ENCODE peak calls at places on chromosomes 4 and X, in six cellular contexts. G is heart right ventricle; S is GM23248; K is CD8-positive, alpha-beta memory T cell; A is heart left ventricle; T is fibroblast of lung. L is an unnamed sample.

GRCh38 chr4:180664766-180665368 is 1578.3 kb upstream of the TENM3 start:
- DNase-seq in K (no peak), G (peak; percentile 70), T (peak; percentile 93), A (peak; percentile 29), S (peak; percentile 78), L (no peak)

GRCh38 chr4:47744253-47744652 is 93.6 kb downstream of the CORIN start:
- DNase-seq in T (no peak), K (no peak), A (no peak), G (no peak), S (no peak), L (no peak)

GRCh38 chr4:118327554-118328241 is 25.1 kb downstream of the PRSS12 start:
- DNase-seq in T (peak; percentile 39), G (no peak), K (no peak), A (no peak), S (peak; percentile 59), L (no peak)

GRCh38 chr4:20248155-20248558 is 3.5 kb upstream of the SLIT2 start:
- DNase-seq in K (no peak), G (no peak), T (peak; percentile 85), S (peak; percentile 90), A (no peak), L (no peak)

GRCh38 chr4:91488946-91489345 is 814.8 kb upstream of the GRID2 start:
- DNase-seq in A (no peak), G (no peak), S (no peak), T (no peak), K (no peak), L (no peak)

GRCh38 chr4:7524841-7525240 is 90.1 kb upstream of the PSAPL1 start:
- DNase-seq in K (no peak), S (no peak), G (no peak), T (no peak), A (no peak), L (no peak)

GRCh38 chr4:65791111-65791806 is 121.0 kb upstream of the EPHA5 start:
- DNase-seq in K (no peak), T (no peak), S (no peak), A (no peak), G (no peak), L (no peak)

GRCh38 chr4:105637409-105638258 is 70.9 kb downstream of the INTS12 start:
- DNase-seq in T (peak; percentile 68), S (peak; percentile 10), A (peak; percentile 84), G (peak; percentile 63), K (no peak), L (peak; percentile 47)

GRCh38 chr4:25169446-25169845 is 9.2 kb upstream of the SEPSECS start:
- DNase-seq in K (no peak), G (no peak), A (no peak), T (no peak), S (no peak), L (no peak)

GRCh38 chr4:113823291-113823659 is 61.7 kb upstream of the CAMK2D start:
- DNase-seq in T (no peak), G (no peak), A (no peak), S (no peak), K (no peak), L (no peak)

GRCh38 chr4:20944451-20944850 is 244.2 kb downstream of the PACRGL start:
- DNase-seq in G (no peak), K (no peak), T (no peak), A (no peak), S (no peak), L (no peak)

GRCh38 chrX:104319346-104319745 is 64.6 kb upstream of the ESX1 start:
- DNase-seq in K (no peak), S (no peak), T (no peak), G (no peak), A (no peak), L (no peak)

GRCh38 chr4:4388836-4389575 is 2.1 kb downstream of the NSG1 start:
- DNase-seq in S (no peak), T (no peak), G (no peak), K (no peak), A (no peak), L (no peak)

GRCh38 chrX:1500701-1501624 is 36.0 kb downstream of the P2RY8 start:
- DNase-seq in S (no peak), A (no peak), K (peak; percentile 64), G (no peak), T (no peak), L (no peak)

GRCh38 chr4:140020457-140021361 is 133.3 kb downstream of the MAML3 start:
- DNase-seq in K (no peak), G (no peak), S (no peak), T (no peak), A (no peak), L (no peak)
- H3K4me3 ChIP-seq in K (no peak overlapping the region), G (no peak overlapping the region), S (no peak overlapping the region), T (no peak overlapping the region), A (no peak overlapping the region), L (no peak overlapping the region)

DNA sequence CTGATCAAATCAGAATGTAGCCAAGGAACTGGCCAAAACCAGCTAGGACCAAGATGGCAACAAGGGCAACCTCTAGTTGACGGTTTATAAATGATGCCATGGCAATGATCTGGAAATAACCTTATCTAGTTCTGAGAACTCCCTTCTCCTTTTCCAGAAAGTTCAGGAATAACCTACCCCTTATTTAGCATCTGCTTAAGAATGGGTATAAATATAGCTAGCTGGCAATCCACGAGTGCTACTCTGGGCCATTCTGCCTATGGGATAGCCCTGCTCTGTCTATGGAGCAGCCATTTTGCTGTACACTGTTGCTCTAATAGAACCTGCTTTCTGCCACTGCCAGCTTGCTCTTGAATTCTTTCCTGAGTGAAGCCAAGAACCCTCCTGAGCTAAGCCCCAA is 184.4 kb upstream of the TBC1D9 start:
- DNase-seq in G (no peak), K (no peak), T (no peak), A (no peak), S (no peak), L (no peak)
- H3K4me1 ChIP-seq in G (peaks cover 67% of the 10 kb centered on the region), K (no peaks in the 10 kb centered on the region), T (peaks cover 12% of the 10 kb centered on the region), A (peaks cover 46% of the 10 kb centered on the region), S (peaks cover 63% of the 10 kb centered on the region), L (peaks cover 50% of the 10 kb centered on the region)

DNA sequence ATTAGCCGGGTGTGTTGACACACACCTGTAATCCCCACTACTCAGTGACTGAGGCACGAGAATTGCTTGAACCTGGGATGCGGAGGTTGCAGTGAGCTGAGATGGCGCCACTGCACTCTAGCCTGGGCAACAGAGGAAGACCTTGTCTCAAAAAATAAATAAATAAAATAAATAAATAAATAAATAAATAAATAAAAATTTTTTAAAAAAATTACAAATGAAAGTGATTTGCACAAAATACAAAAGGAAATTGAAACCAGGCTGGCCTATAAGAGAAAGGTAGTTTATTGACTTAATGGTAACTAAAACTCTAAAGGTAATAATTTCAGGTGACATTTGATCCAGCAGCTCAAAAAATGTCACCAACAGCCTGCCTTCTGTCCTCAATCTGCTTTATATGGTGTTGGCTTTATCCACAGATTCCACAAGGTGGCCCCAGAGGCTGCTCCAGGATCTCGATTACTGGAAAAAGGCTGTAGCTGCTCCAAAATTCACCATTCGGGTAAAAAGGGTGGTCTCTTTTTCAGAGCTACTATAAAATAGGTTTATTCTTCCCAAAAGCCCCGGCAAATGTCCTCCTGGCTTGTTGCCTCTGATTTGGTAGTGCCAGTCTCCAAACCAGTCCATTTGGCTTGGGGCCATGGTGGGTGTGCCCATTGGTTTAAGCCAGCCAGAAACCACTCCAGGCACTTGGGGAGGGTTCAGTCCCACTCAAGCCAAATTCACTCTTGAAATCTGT is 61.4 kb upstream of the TRIM2 start:
- DNase-seq in K (peak; percentile 55), A (peak; percentile 71), S (peak; percentile 88), T (peak; percentile 83), G (peak; percentile 72), L (peak; percentile 28)
- H3K4me3 ChIP-seq in K (no peak overlapping the region), A (peak overlapping the region; percentile 8), S (peak overlapping the region; percentile 51), T (no peak overlapping the region), G (no peak overlapping the region), L (peak overlapping the region; percentile 63)

GRCh38 chrX:39157006-39157405 is 355.7 kb downstream of the MID1IP1 start:
- DNase-seq in G (no peak), A (no peak), T (no peak), S (no peak), K (no peak), L (no peak)

GRCh38 chrX:39157796-39158195 is 356.5 kb downstream of the MID1IP1 start:
- DNase-seq in S (no peak), K (no peak), G (no peak), T (no peak), A (no peak), L (no peak)

GRCh38 chrX:39161856-39162255 is 360.6 kb downstream of the MID1IP1 start:
- DNase-seq in S (no peak), K (no peak), A (no peak), T (no peak), G (no peak), L (no peak)

GRCh38 chrX:39162322-39162721 is 361.1 kb downstream of the MID1IP1 start:
- DNase-seq in S (no peak), T (no peak), A (no peak), G (no peak), K (no peak), L (no peak)

GRCh38 chrX:39158801-39159657 is 357.8 kb downstream of the MID1IP1 start:
- DNase-seq in G (no peak), A (no peak), S (peak; percentile 26), K (no peak), T (peak; percentile 76), L (no peak)
- H3K4me1 ChIP-seq in G (peaks cover 4% of the 10 kb centered on the region), A (peaks cover 7% of the 10 kb centered on the region), S (no peaks in the 10 kb centered on the region), K (no peaks in the 10 kb centered on the region), T (no peaks in the 10 kb centered on the region), L (no peaks in the 10 kb centered on the region)

GRCh38 chrX:20952180-20952579 is 422.0 kb upstream of the CNKSR2 start:
- DNase-seq in S (no peak), K (no peak), T (no peak), G (no peak), A (no peak), L (no peak)
- H3K4me3 ChIP-seq in S (no peak overlapping the region), K (no peak overlapping the region), T (no peak overlapping the region), G (no peak overlapping the region), A (no peak overlapping the region), L (no peak overlapping the region)

DNA sequence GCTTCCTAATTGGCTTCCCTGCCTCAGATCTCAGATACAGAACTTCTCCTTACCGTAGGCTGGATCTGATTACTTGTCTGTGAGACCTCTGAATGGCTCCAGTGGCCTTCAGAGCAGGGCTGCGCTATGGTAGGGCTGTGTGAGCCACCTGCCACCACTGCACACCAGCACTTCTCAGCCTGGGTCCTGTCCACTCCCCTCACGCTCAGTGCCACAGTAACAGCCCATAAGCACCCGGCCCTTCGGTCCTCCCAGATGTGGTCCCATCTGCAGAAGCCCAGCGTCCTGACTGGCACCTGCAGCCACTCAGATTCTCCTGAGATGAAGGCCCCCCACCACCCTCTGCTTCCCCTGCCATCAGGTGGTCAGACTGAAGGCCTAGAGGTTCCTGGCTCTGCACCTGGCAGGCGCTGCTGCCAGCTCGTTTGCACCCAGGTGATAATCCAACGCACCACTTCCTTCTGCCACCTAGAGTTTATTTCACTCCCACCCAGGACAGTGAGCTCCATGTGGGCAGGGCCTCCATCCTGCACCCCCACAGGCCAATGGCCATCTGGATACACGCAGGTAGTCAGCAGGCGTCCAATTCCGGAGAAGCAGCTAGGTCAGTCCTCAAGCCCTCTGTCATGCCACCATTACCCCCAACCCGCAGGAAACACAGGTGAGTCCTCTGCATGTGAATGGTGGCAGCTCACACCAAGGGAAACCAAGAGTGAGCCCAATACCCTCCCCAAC is 5.4 kb downstream of the WDR1 start:
- DNase-seq in S (no peak), K (no peak), T (no peak), G (no peak), A (no peak), L (no peak)
- H3K4me1 ChIP-seq in S (peaks cover 66% of the 10 kb centered on the region), K (peaks cover 95% of the 10 kb centered on the region), T (peaks cover 35% of the 10 kb centered on the region), G (peaks cover 92% of the 10 kb centered on the region), A (peaks cover 98% of the 10 kb centered on the region), L (peaks cover 81% of the 10 kb centered on the region)

GRCh38 chrX:53440631-53441517 is 6.7 kb upstream of the HSD17B10 start:
- DNase-seq in K (no peak), A (peak; percentile 81), S (peak; percentile 82), T (peak; percentile 73), G (peak; percentile 18), L (peak; percentile 19)
- H3K4me3 ChIP-seq in K (peak overlapping the region; percentile 50), A (peak overlapping the region; percentile 33), S (peak overlapping the region; percentile 68), T (peak overlapping the region; percentile 50), G (peak overlapping the region; percentile 49), L (peak overlapping the region; percentile 70)